ENCODE peak calls at places on chromosomes 16 and 17, in nine cellular contexts. Q is T-helper 9 cell; D is C1 segment of cervical spinal cord; J is CD8-positive, alpha-beta T cell; A is NCI-H1436; G is stimulated activated CD8-positive, alpha-beta memory T cell treated with anti-CD3 and anti-CD28 coated beads, Interleukin-4, amount 100 ng/mL, for 1 hour; W is effector CD4-positive, alpha-beta T cell; U is stimulated activated naive CD8-positive, alpha-beta T cell treated with anti-CD3 and anti-CD28 coated beads, Interleukin-15, Interleukin-2, amounts not matched to agents 100 U/mL and 50 U/mL, for 24 hours; K is T-helper 2 cell. I is an unnamed sample.

GRCh38 chr17:47694018-47694817 is at the start of gene TBKBP1:
- DNase-seq in J (peak; percentile 68), D (no peak), W (peak; percentile 46), G (no peak), Q (peak; percentile 46), K (no peak), U (peak; percentile 71), A (peak; percentile 22), I (peak; percentile 35)

GRCh38 chr16:46673320-46674013 is 15.5 kb downstream of the VPS35 start:
- DNase-seq in W (peak; percentile 35), J (peak; percentile 50), K (no peak), D (no peak), U (peak; percentile 29), A (peak; percentile 47), G (no peak), Q (no peak), I (peak; percentile 38)

GRCh38 chr16:67407176-67407787 is 9.0 kb downstream of the ZDHHC1 start:
- DNase-seq in W (no peak), K (no peak), D (no peak), J (no peak), Q (no peak), A (no peak), G (no peak), U (no peak), I (no peak)

GRCh38 chr16:22970191-22970845 is 156.4 kb downstream of the HS3ST2 start:
- DNase-seq in Q (no peak), W (no peak), U (no peak), D (no peak), K (no peak), J (no peak), A (no peak), G (no peak), I (no peak)

GRCh38 chr16:4371481-4372314 is at the start of gene VASN:
- DNase-seq in D (peak; percentile 41), J (peak; percentile 75), Q (peak; percentile 72), G (peak; percentile 36), K (peak; percentile 67), A (no peak), U (peak; percentile 78), W (peak; percentile 69), I (peak; percentile 82)

GRCh38 chr16:8675183-8676159 is 1.1 kb downstream of the ABAT start:
- DNase-seq in Q (peak; percentile 34), K (no peak), U (peak; percentile 67), J (peak; percentile 62), D (no peak), G (no peak), A (no peak), W (peak; percentile 40), I (no peak)

GRCh38 chr17:80856863-80857488 is 134.7 kb upstream of the CHMP6 start:
- DNase-seq in D (no peak), U (no peak), Q (no peak), J (no peak), W (no peak), G (no peak), K (no peak), A (no peak), I (no peak)

GRCh38 chr17:57454729-57455062 is 198.4 kb downstream of the MSI2 start:
- DNase-seq in D (no peak), K (no peak), A (no peak), Q (no peak), W (no peak), G (no peak), U (no peak), J (no peak), I (no peak)

GRCh38 chr17:82226809-82227628 is 1.8 kb upstream of the SLC16A3 start:
- DNase-seq in K (no peak), J (no peak), G (no peak), W (no peak), D (no peak), U (no peak), A (no peak), Q (no peak), I (no peak)

GRCh38 chr16:20811889-20812439 is 5.6 kb downstream of the REXO5 start:
- DNase-seq in K (no peak), W (no peak), D (no peak), Q (no peak), U (no peak), J (no peak), G (no peak), A (no peak), I (no peak)

GRCh38 chr16:84532299-84532724 is 27.9 kb upstream of the MEAK7 start:
- DNase-seq in G (no peak), D (no peak), J (no peak), U (no peak), Q (no peak), A (no peak), K (no peak), W (no peak), I (no peak)

I was measured in dorsolateral prefrontal cortex.